ENCODE peak calls at places on chromosome 16, in six cellular contexts. One of them, this sample, is unnamed.

GRCh38 chr16:19844945-19845641 is 39.6 kb downstream of the GPRC5B start:
- DNase-seq in amygdala: no peak
- DNase-seq in posterior cingulate gyrus: no peak
- DNase-seq in GOT3: no peak
- DNase-seq in stimulated activated CD8-positive, alpha-beta memory T cell treated with anti-CD3 and anti-CD28 coated beads, Interleukin-4, amount 100 ng/mL, for 24 hours: no peak
- DNase-seq in activated CD4-positive, CD25-positive, alpha-beta regulatory T cell: no peak
- DNase-seq in this sample: no peak

GRCh38 chr16:87671715-87672270 is 69.5 kb downstream of the JPH3 start:
- DNase-seq in amygdala: no peak
- DNase-seq in posterior cingulate gyrus: no peak
- DNase-seq in GOT3: no peak
- DNase-seq in stimulated activated CD8-positive, alpha-beta memory T cell treated with anti-CD3 and anti-CD28 coated beads, Interleukin-4, amount 100 ng/mL, for 24 hours: no peak
- DNase-seq in activated CD4-positive, CD25-positive, alpha-beta regulatory T cell: no peak
- DNase-seq in this sample: no peak

GRCh38 chr16:70579648-70580630 is 56.3 kb downstream of the SF3B3 start:
- DNase-seq in amygdala: no peak
- DNase-seq in posterior cingulate gyrus: no peak
- DNase-seq in GOT3: no peak
- DNase-seq in stimulated activated CD8-positive, alpha-beta memory T cell treated with anti-CD3 and anti-CD28 coated beads, Interleukin-4, amount 100 ng/mL, for 24 hours: no peak
- DNase-seq in activated CD4-positive, CD25-positive, alpha-beta regulatory T cell: no peak
- DNase-seq in this sample: no peak

GRCh38 chr16:87329436-87330256 is 12.5 kb upstream of the C16orf95 start:
- DNase-seq in amygdala: no peak
- DNase-seq in posterior cingulate gyrus: no peak
- DNase-seq in GOT3: no peak
- DNase-seq in stimulated activated CD8-positive, alpha-beta memory T cell treated with anti-CD3 and anti-CD28 coated beads, Interleukin-4, amount 100 ng/mL, for 24 hours: no peak
- DNase-seq in activated CD4-positive, CD25-positive, alpha-beta regulatory T cell: no peak
- DNase-seq in this sample: no peak

GRCh38 chr16:30637952-30638351 is 12.8 kb upstream of the PRR14 start:
- DNase-seq in amygdala: no peak
- DNase-seq in posterior cingulate gyrus: no peak
- DNase-seq in GOT3: no peak
- DNase-seq in stimulated activated CD8-positive, alpha-beta memory T cell treated with anti-CD3 and anti-CD28 coated beads, Interleukin-4, amount 100 ng/mL, for 24 hours: no peak
- DNase-seq in activated CD4-positive, CD25-positive, alpha-beta regulatory T cell: no peak
- DNase-seq in this sample: no peak

GRCh38 chr16:50940275-50940854 is 198.5 kb downstream of the CYLD start:
- DNase-seq in amygdala: no peak
- DNase-seq in posterior cingulate gyrus: no peak
- DNase-seq in GOT3: no peak
- DNase-seq in stimulated activated CD8-positive, alpha-beta memory T cell treated with anti-CD3 and anti-CD28 coated beads, Interleukin-4, amount 100 ng/mL, for 24 hours: no peak
- DNase-seq in activated CD4-positive, CD25-positive, alpha-beta regulatory T cell: no peak
- DNase-seq in this sample: no peak

GRCh38 chr16:89657442-89658220 is at the start of the genes CHMP1A and SPATA33:
- DNase-seq in amygdala: peak; percentile 87
- DNase-seq in posterior cingulate gyrus: peak; percentile 92
- DNase-seq in GOT3: peak; percentile 75
- DNase-seq in stimulated activated CD8-positive, alpha-beta memory T cell treated with anti-CD3 and anti-CD28 coated beads, Interleukin-4, amount 100 ng/mL, for 24 hours: peak; percentile 88
- DNase-seq in activated CD4-positive, CD25-positive, alpha-beta regulatory T cell: peak; percentile 86
- DNase-seq in this sample: peak; percentile 81

GRCh38 chr16:83517398-83517797 is 290.4 kb upstream of the HSBP1 start:
- DNase-seq in amygdala: no peak
- DNase-seq in posterior cingulate gyrus: no peak
- DNase-seq in GOT3: no peak
- DNase-seq in stimulated activated CD8-positive, alpha-beta memory T cell treated with anti-CD3 and anti-CD28 coated beads, Interleukin-4, amount 100 ng/mL, for 24 hours: no peak
- DNase-seq in activated CD4-positive, CD25-positive, alpha-beta regulatory T cell: no peak
- DNase-seq in this sample: no peak

GRCh38 chr16:54171855-54172537 is 114.6 kb downstream of the IRX3 start:
- DNase-seq in amygdala: no peak
- DNase-seq in posterior cingulate gyrus: no peak
- DNase-seq in GOT3: no peak
- DNase-seq in stimulated activated CD8-positive, alpha-beta memory T cell treated with anti-CD3 and anti-CD28 coated beads, Interleukin-4, amount 100 ng/mL, for 24 hours: no peak
- DNase-seq in activated CD4-positive, CD25-positive, alpha-beta regulatory T cell: no peak
- DNase-seq in this sample: peak; percentile 2

GRCh38 chr16:684961-685696 is 995 bp upstream of the JMJD8 start:
- DNase-seq in amygdala: no peak
- DNase-seq in posterior cingulate gyrus: no peak
- DNase-seq in GOT3: no peak
- DNase-seq in stimulated activated CD8-positive, alpha-beta memory T cell treated with anti-CD3 and anti-CD28 coated beads, Interleukin-4, amount 100 ng/mL, for 24 hours: no peak
- DNase-seq in activated CD4-positive, CD25-positive, alpha-beta regulatory T cell: no peak
- DNase-seq in this sample: no peak

GRCh38 chr16:11254913-11255736 is 879 bp downstream of the SOCS1 start:
- DNase-seq in amygdala: no peak
- DNase-seq in posterior cingulate gyrus: peak; percentile 25
- DNase-seq in GOT3: no peak
- DNase-seq in stimulated activated CD8-positive, alpha-beta memory T cell treated with anti-CD3 and anti-CD28 coated beads, Interleukin-4, amount 100 ng/mL, for 24 hours: peak; percentile 40
- DNase-seq in activated CD4-positive, CD25-positive, alpha-beta regulatory T cell: peak; percentile 55
- DNase-seq in this sample: no peak

GRCh38 chr16:89581861-89582563 is 6.5 kb downstream of the CPNE7 start:
- DNase-seq in amygdala: no peak
- DNase-seq in posterior cingulate gyrus: no peak
- DNase-seq in GOT3: no peak
- DNase-seq in stimulated activated CD8-positive, alpha-beta memory T cell treated with anti-CD3 and anti-CD28 coated beads, Interleukin-4, amount 100 ng/mL, for 24 hours: no peak
- DNase-seq in activated CD4-positive, CD25-positive, alpha-beta regulatory T cell: no peak
- DNase-seq in this sample: no peak

GRCh38 chr16:63426275-63426870 is 1390.1 kb upstream of the CDH8 start:
- DNase-seq in amygdala: no peak
- DNase-seq in posterior cingulate gyrus: no peak
- DNase-seq in GOT3: no peak
- DNase-seq in stimulated activated CD8-positive, alpha-beta memory T cell treated with anti-CD3 and anti-CD28 coated beads, Interleukin-4, amount 100 ng/mL, for 24 hours: no peak
- DNase-seq in activated CD4-positive, CD25-positive, alpha-beta regulatory T cell: no peak
- DNase-seq in this sample: no peak

GRCh38 chr16:57801098-57801855 is 1.0 kb downstream of the KIFC3 start:
- DNase-seq in amygdala: no peak
- DNase-seq in posterior cingulate gyrus: no peak
- DNase-seq in GOT3: no peak
- DNase-seq in stimulated activated CD8-positive, alpha-beta memory T cell treated with anti-CD3 and anti-CD28 coated beads, Interleukin-4, amount 100 ng/mL, for 24 hours: no peak
- DNase-seq in activated CD4-positive, CD25-positive, alpha-beta regulatory T cell: no peak
- DNase-seq in this sample: no peak